ENCODE peak calls at places on chromosomes 7 and 10, in eight cellular contexts. A is ovary, U is left ventricle myocardium inferior, S is A549, J is IMR-90, F is GM12865, Z is H9, R is dorsolateral prefrontal cortex. W is an unnamed sample.

GRCh38 chr10:3892440-3893101 is 107.6 kb upstream of the KLF6 start:
- DNase-seq in A (no peak), U (no peak), F (no peak), S (no peak), J (no peak), Z (no peak), R (no peak), W (no peak)

GRCh38 chr7:36360244-36360643 is 29.4 kb upstream of the ANLN start:
- DNase-seq in U (no peak), R (no peak), F (no peak), A (no peak), S (no peak), J (no peak), Z (peak), W (no peak)

GRCh38 chr10:113751116-113751728 is at the start of gene PLEKHS1:
- DNase-seq in U (no peak), S (no peak), R (no peak), A (no peak), J (no peak), F (no peak), Z (no peak), W (no peak)

GRCh38 chr7:30933124-30933893 is 21.7 kb downstream of the AQP1 start:
- DNase-seq in F (peak), R (no peak), Z (no peak), U (no peak), J (no peak), A (no peak), S (no peak), W (peak)

GRCh38 chr7:84058311-84059076 is 136.1 kb downstream of the SEMA3A start:
- DNase-seq in Z (no peak), S (peak), U (no peak), R (no peak), F (peak), J (peak), A (no peak), W (no peak)

GRCh38 chr7:671415-672042 is 55.0 kb upstream of the DNAAF5 start:
- DNase-seq in S (no peak), U (no peak), F (no peak), A (no peak), J (no peak), R (peak), Z (no peak), W (no peak)

GRCh38 chr10:131155218-131155902 is 156.2 kb downstream of the TCERG1L start:
- DNase-seq in U (no peak), S (no peak), R (peak), J (no peak), Z (no peak), A (no peak), F (no peak), W (no peak)

GRCh38 chr10:103758294-103758681 is 97.1 kb downstream of the SH3PXD2A start:
- DNase-seq in A (no peak), Z (no peak), R (no peak), U (no peak), F (no peak), S (peak), J (peak), W (no peak)

GRCh38 chr7:73978681-73979563 is 49.1 kb upstream of the ELN start:
- DNase-seq in F (peak), J (no peak), Z (peak), R (peak), S (peak), A (no peak), U (no peak), W (no peak)

GRCh38 chr7:159076340-159076739 is 68.3 kb downstream of the VIPR2 start:
- DNase-seq in F (no peak), A (no peak), U (no peak), R (no peak), Z (no peak), S (no peak), J (no peak), W (no peak)

GRCh38 chr10:71597821-71598498 is 121.6 kb downstream of the C10orf105 start:
- DNase-seq in F (peak), J (no peak), A (peak), U (peak), R (peak), Z (no peak), S (no peak), W (no peak)

GRCh38 chr10:91380873-91381561 is 29.1 kb upstream of the HECTD2 start:
- DNase-seq in U (no peak), S (no peak), J (no peak), R (no peak), F (no peak), A (no peak), Z (no peak), W (no peak)

GRCh38 chr7:130890176-130891020 is 156.4 kb upstream of the KLF14 start:
- DNase-seq in U (no peak), A (peak), R (no peak), S (no peak), J (no peak), Z (no peak), F (no peak), W (no peak)

GRCh38 chr10:112209534-112210200 is 26.1 kb upstream of the GPAM start:
- DNase-seq in R (no peak), U (no peak), Z (no peak), J (no peak), S (no peak), A (no peak), F (no peak), W (no peak)

GRCh38 chr10:32795598-32796183 is 162.3 kb downstream of the ITGB1 start:
- DNase-seq in F (peak), U (no peak), A (no peak), S (peak), Z (no peak), R (no peak), J (peak), W (no peak)

GRCh38 chr7:37765872-37766525 is 82.4 kb upstream of the NME8 start:
- DNase-seq in S (no peak), A (no peak), U (no peak), R (no peak), Z (no peak), F (peak), J (no peak), W (no peak)

GRCh38 chr7:112876877-112877276 is 86.7 kb upstream of the TMEM168 start:
- DNase-seq in Z (no peak), J (peak), A (no peak), R (no peak), F (no peak), U (no peak), S (no peak), W (no peak)

GRCh38 chr7:158649279-158649678 is 55.3 kb downstream of the NCAPG2 start:
- DNase-seq in Z (no peak), A (no peak), U (no peak), J (peak), R (no peak), F (no peak), S (peak), W (no peak)

GRCh38 chr10:3107426-3107961 is 40.1 kb downstream of the PFKP start:
- DNase-seq in R (peak), J (peak), S (peak), U (peak), F (no peak), A (peak), Z (no peak), W (no peak)

GRCh38 chr7:134359787-134360432 is 43.2 kb upstream of the SLC35B4 start:
- DNase-seq in R (no peak), S (no peak), U (no peak), J (no peak), Z (no peak), A (no peak), F (no peak), W (no peak)

GRCh38 chr7:151873402-151873965 is 3.4 kb downstream of the PRKAG2 start:
- DNase-seq in Z (no peak), J (no peak), R (peak), U (peak), A (peak), S (no peak), F (no peak), W (no peak)

DNA sequence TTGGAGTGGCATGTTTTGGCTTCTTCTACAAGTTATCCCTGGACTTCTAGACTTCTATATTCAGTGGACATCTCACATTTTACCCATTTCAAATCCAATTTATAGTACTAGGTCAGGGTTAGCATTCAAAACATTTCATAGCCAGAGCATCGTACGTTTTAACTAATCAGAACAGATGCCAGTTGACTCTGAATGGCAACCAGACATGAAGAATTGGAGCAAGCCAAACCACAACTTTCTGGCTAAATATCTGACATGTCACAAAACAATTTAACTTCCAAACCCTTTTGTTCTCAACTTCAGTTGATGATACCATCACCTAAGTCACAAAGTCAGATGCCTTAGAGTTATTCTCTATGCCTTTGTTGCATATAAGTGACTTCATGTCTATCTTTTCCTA is 1105.7 kb downstream of the XPNPEP1 start:
- DNase-seq in J (no peak), A (no peak), R (no peak), F (no peak), U (no peak), Z (no peak), S (no peak), W (no peak)
- TF ChIP-seq CTCF in J (no peak), A (no peak), R (no peak), F (no peak), U (no peak), Z (no peak), S (no peak), W (no peak)

GRCh38 chr7:32579776-32580175 is 84.5 kb downstream of the AVL9 start:
- DNase-seq in A (no peak), F (no peak), Z (no peak), U (no peak), S (peak), R (no peak), J (no peak), W (no peak)
- TF ChIP-seq CTCF in A (no peak), F (no peak), Z (no peak), U (no peak), S (no peak), R (no peak), J (no peak), W (no peak)

GRCh38 chr10:128078136-128078969 is 47.9 kb downstream of the MKI67 start:
- DNase-seq in J (peak), R (no peak), S (peak), F (peak), U (no peak), A (no peak), Z (peak), W (peak)
- TF ChIP-seq CTCF in J (peak), R (peak), S (peak), F (peak), U (peak), A (no peak), Z (peak), W (peak)

GRCh38 chr10:73588656-73589055 is 2.5 kb downstream of the USP54 start:
- DNase-seq in S (no peak), Z (no peak), R (no peak), A (no peak), F (no peak), J (peak), U (no peak), W (no peak)
- TF ChIP-seq CTCF in S (no peak), Z (no peak), R (no peak), A (no peak), F (no peak), J (no peak), U (no peak), W (no peak)

GRCh38 chr7:40833541-40834234 is 698.9 kb downstream of the SUGCT start:
- DNase-seq in S (no peak), A (no peak), R (no peak), F (no peak), U (no peak), Z (no peak), J (peak), W (no peak)
- TF ChIP-seq CTCF in S (no peak), A (no peak), R (no peak), F (no peak), U (no peak), Z (no peak), J (peak), W (no peak)

DNA sequence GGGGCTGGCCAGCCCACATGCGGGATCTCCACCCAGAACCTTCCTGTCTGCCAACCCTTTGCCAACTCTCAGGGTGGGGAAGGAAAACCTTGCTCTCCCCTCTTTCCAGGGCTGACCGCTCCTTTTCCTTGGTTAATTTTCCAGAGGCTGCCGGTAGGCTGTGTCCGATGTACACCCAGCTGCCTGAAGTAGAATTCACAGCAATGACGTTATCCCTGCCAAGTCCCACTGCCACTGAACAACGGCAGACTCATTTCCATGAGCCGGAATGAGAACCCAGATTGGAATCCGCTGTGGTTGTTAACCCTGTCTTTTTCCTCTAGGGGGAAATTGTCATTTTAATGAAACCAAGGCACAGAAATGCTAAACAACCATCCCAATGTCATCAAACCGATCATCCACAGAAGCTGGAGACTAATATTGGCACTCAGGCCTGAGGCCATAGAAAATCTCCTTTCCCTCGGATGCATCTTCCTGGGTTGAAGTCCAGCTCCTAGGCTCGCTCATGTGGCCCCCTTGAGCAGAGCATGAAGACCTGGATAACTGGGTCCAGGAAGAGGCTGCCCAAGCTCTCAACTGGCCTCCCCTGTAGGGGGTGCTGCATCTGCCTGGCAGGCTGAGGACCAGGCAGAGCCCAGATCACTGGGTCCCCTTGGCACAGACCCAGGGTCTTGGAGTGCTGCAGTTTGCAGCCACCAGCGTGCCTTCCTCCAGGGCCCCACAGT is 30.4 kb downstream of the KLRG2 start:
- DNase-seq in J (peak), F (no peak), U (no peak), Z (peak), A (no peak), S (no peak), R (no peak), W (no peak)
- TF ChIP-seq CTCF in J (peak), F (no peak), U (no peak), Z (peak), A (no peak), S (no peak), R (no peak), W (no peak)

GRCh38 chr10:86592413-86592812 is 61.9 kb upstream of the OPN4 start:
- DNase-seq in R (no peak), A (no peak), U (no peak), Z (peak), S (peak), J (no peak), F (no peak), W (no peak)
- TF ChIP-seq CTCF in R (no peak), A (no peak), U (peak), Z (peak), S (no peak), J (peak), F (no peak), W (no peak)

DNA sequence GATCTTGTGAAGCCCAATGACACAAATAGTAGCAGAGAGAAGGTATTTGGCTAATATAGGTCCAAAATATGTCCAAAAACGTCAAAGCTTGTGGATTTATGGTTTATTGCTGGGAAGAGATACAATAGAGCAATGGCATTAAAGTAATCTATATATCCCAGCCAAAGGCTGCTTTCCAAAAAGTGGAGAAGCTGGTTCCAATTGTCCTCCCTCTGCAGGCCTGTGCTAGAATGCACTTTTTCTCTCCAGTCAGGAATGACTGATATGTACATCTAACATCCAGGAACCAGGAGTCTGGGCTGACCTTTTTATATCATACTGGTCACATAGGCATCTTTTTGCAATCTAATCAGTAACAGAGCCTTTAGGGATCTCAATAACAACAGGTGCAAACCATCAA is 167.1 kb upstream of the FAM3C start:
- DNase-seq in A (no peak), J (no peak), U (no peak), F (no peak), S (peak), Z (no peak), R (no peak), W (no peak)
- TF ChIP-seq CTCF in A (no peak), J (peak), U (no peak), F (no peak), S (no peak), Z (peak), R (no peak), W (no peak)

GRCh38 chr10:125231813-125232475 is 71.6 kb upstream of the CTBP2 start:
- DNase-seq in A (no peak), S (peak), J (no peak), R (no peak), U (no peak), F (no peak), Z (no peak), W (no peak)

GRCh38 chr10:125230251-125230650 is 69.9 kb upstream of the CTBP2 start:
- DNase-seq in J (peak), U (no peak), A (no peak), Z (no peak), F (no peak), R (no peak), S (no peak), W (no peak)

GRCh38 chr10:125227546-125227945 is 67.2 kb upstream of the CTBP2 start:
- DNase-seq in A (no peak), F (no peak), U (no peak), S (no peak), R (no peak), Z (no peak), J (no peak), W (no peak)

GRCh38 chr10:125232841-125233240 is 72.5 kb upstream of the CTBP2 start:
- DNase-seq in A (no peak), J (peak), F (no peak), U (no peak), S (peak), Z (no peak), R (no peak), W (no peak)

GRCh38 chr10:125231116-125231812 is 70.9 kb upstream of the CTBP2 start:
- DNase-seq in R (no peak), U (no peak), S (peak), F (no peak), Z (peak), A (no peak), J (peak), W (peak)
- TF ChIP-seq CTCF in R (no peak), U (no peak), S (no peak), F (no peak), Z (no peak), A (no peak), J (peak), W (no peak)

W was measured in mesothelial cell of epicardium.